ENCODE peak calls at places on chromosome 6, in seven cellular contexts. One of them, this sample, is unnamed.

GRCh38 chr6:136864676-136865075 is 42.3 kb downstream of the PEX7 start:
- DNase-seq in NT2/D1: no peak
- DNase-seq in mesothelial cell of epicardium: no peak
- DNase-seq in Kasumi-1: no peak
- DNase-seq in EH: no peak
- DNase-seq in activated gamma-delta T cell treated with Interleukin-2 at 50 U/mL for 16 hours: no peak
- DNase-seq in mesenchymal stem cell: no peak
- DNase-seq in this sample: no peak

GRCh38 chr6:147708170-147708569 is 199.7 kb downstream of the SAMD5 start:
- DNase-seq in NT2/D1: no peak
- DNase-seq in EH: no peak
- DNase-seq in activated gamma-delta T cell treated with Interleukin-2 at 50 U/mL for 16 hours: no peak
- DNase-seq in mesenchymal stem cell: no peak
- DNase-seq in mesothelial cell of epicardium: no peak
- DNase-seq in Kasumi-1: no peak
- DNase-seq in this sample: no peak

GRCh38 chr6:3867616-3868502 is 18.7 kb downstream of the FAM50B start:
- DNase-seq in EH: peak; percentile 45
- DNase-seq in NT2/D1: no peak
- DNase-seq in Kasumi-1: no peak
- DNase-seq in mesenchymal stem cell: no peak
- DNase-seq in activated gamma-delta T cell treated with Interleukin-2 at 50 U/mL for 16 hours: no peak
- DNase-seq in mesothelial cell of epicardium: no peak
- DNase-seq in this sample: no peak

GRCh38 chr6:148779142-148779562 is 32.3 kb downstream of the UST start:
- DNase-seq in EH: no peak
- DNase-seq in mesenchymal stem cell: peak; percentile 31
- DNase-seq in activated gamma-delta T cell treated with Interleukin-2 at 50 U/mL for 16 hours: no peak
- DNase-seq in mesothelial cell of epicardium: no peak
- DNase-seq in Kasumi-1: peak; percentile 33
- DNase-seq in NT2/D1: no peak
- DNase-seq in this sample: no peak

GRCh38 chr6:167998206-167998605 is 735 bp downstream of the KIF25 start:
- DNase-seq in Kasumi-1: no peak
- DNase-seq in NT2/D1: no peak
- DNase-seq in activated gamma-delta T cell treated with Interleukin-2 at 50 U/mL for 16 hours: no peak
- DNase-seq in mesenchymal stem cell: peak; percentile 48
- DNase-seq in mesothelial cell of epicardium: no peak
- DNase-seq in EH: no peak
- DNase-seq in this sample: no peak

GRCh38 chr6:47716207-47716606 is 17.8 kb downstream of the ADGRF4 start:
- DNase-seq in mesenchymal stem cell: no peak
- DNase-seq in activated gamma-delta T cell treated with Interleukin-2 at 50 U/mL for 16 hours: no peak
- DNase-seq in EH: no peak
- DNase-seq in Kasumi-1: no peak
- DNase-seq in NT2/D1: no peak
- DNase-seq in mesothelial cell of epicardium: no peak
- DNase-seq in this sample: no peak

GRCh38 chr6:40930555-40930954 is 108.5 kb downstream of the UNC5CL start:
- DNase-seq in mesenchymal stem cell: peak; percentile 41
- DNase-seq in Kasumi-1: no peak
- DNase-seq in EH: no peak
- DNase-seq in mesothelial cell of epicardium: no peak
- DNase-seq in NT2/D1: no peak
- DNase-seq in activated gamma-delta T cell treated with Interleukin-2 at 50 U/mL for 16 hours: no peak
- DNase-seq in this sample: peak; percentile 29

GRCh38 chr6:89082439-89082838 is 1.9 kb downstream of the PNRC1 start:
- DNase-seq in mesenchymal stem cell: peak; percentile 55
- DNase-seq in NT2/D1: no peak
- DNase-seq in Kasumi-1: no peak
- DNase-seq in EH: peak; percentile 26
- DNase-seq in activated gamma-delta T cell treated with Interleukin-2 at 50 U/mL for 16 hours: no peak
- DNase-seq in mesothelial cell of epicardium: no peak
- DNase-seq in this sample: no peak

GRCh38 chr6:14046476-14047068 is 71.0 kb upstream of the CD83 start:
- DNase-seq in EH: peak; percentile 55
- DNase-seq in Kasumi-1: peak; percentile 70
- DNase-seq in mesenchymal stem cell: peak; percentile 51
- DNase-seq in activated gamma-delta T cell treated with Interleukin-2 at 50 U/mL for 16 hours: peak; percentile 40
- DNase-seq in NT2/D1: no peak
- DNase-seq in mesothelial cell of epicardium: no peak
- DNase-seq in this sample: no peak

GRCh38 chr6:90217621-90218496 is 78.8 kb downstream of the BACH2 start:
- DNase-seq in mesenchymal stem cell: no peak
- DNase-seq in NT2/D1: no peak
- DNase-seq in mesothelial cell of epicardium: no peak
- DNase-seq in EH: peak; percentile 39
- DNase-seq in Kasumi-1: no peak
- DNase-seq in activated gamma-delta T cell treated with Interleukin-2 at 50 U/mL for 16 hours: no peak
- DNase-seq in this sample: peak; percentile 37

GRCh38 chr6:48136856-48137255 is 25.9 kb upstream of the PTCHD4 start:
- DNase-seq in EH: peak; percentile 49
- DNase-seq in Kasumi-1: no peak
- DNase-seq in mesothelial cell of epicardium: no peak
- DNase-seq in mesenchymal stem cell: peak; percentile 20
- DNase-seq in activated gamma-delta T cell treated with Interleukin-2 at 50 U/mL for 16 hours: no peak
- DNase-seq in NT2/D1: no peak
- DNase-seq in this sample: no peak

GRCh38 chr6:155026366-155027045 is 31.4 kb downstream of the TIAM2 start:
- DNase-seq in mesothelial cell of epicardium: no peak
- DNase-seq in mesenchymal stem cell: peak; percentile 80
- DNase-seq in Kasumi-1: no peak
- DNase-seq in EH: peak; percentile 88
- DNase-seq in activated gamma-delta T cell treated with Interleukin-2 at 50 U/mL for 16 hours: no peak
- DNase-seq in NT2/D1: no peak
- DNase-seq in this sample: no peak